ENCODE peak calls at places on chromosomes 11 and 22, in five cellular contexts. K is uterus, H is AG04450, T is A549, M is choroid plexus epithelial cell. F is an unnamed sample.

GRCh38 chr11:118930152-118930712 is 4.5 kb upstream of the BCL9L start:
- DNase-seq in K (peak), H (no peak), T (no peak), M (peak), F (peak)

GRCh38 chr11:56905936-56906335 is 82.8 kb upstream of the OR5AK2 start:
- DNase-seq in K (no peak), H (no peak), T (no peak), M (no peak), F (peak)

GRCh38 chr11:128405693-128406364 is 181.5 kb downstream of the ETS1 start:
- DNase-seq in K (no peak), H (no peak), T (no peak), M (peak), F (no peak)

GRCh38 chr11:28195449-28195848 is 87.3 kb downstream of the METTL15 start:
- DNase-seq in K (no peak), H (no peak), T (no peak), M (no peak), F (no peak)

GRCh38 chr11:40417627-40418026 is 1041.8 kb downstream of the LRRC4C start:
- DNase-seq in K (no peak), H (no peak), T (no peak), M (no peak), F (no peak)

GRCh38 chr22:46031965-46032851 is 55.2 kb upstream of the WNT7B start:
- DNase-seq in K (peak), H (no peak), T (no peak), M (no peak), F (no peak)

GRCh38 chr11:44564653-44565007 is 833 bp upstream of the CD82 start:
- DNase-seq in K (no peak), H (peak), T (peak), M (peak), F (peak)

GRCh38 chr22:41028841-41029240 is 63.6 kb upstream of the EP300 start:
- DNase-seq in K (no peak), H (peak), T (no peak), M (peak), F (peak)

GRCh38 chr22:34113381-34113780 is 193.1 kb upstream of the LARGE1 start:
- DNase-seq in K (no peak), H (no peak), T (no peak), M (no peak), F (no peak)

GRCh38 chr11:73652046-73652730 is 5.8 kb downstream of the PLEKHB1 start:
- DNase-seq in K (no peak), H (no peak), T (no peak), M (no peak), F (no peak)

GRCh38 chr22:45105281-45105700 is 58.4 kb upstream of the NUP50 start:
- DNase-seq in K (no peak), H (peak), T (no peak), M (peak), F (peak)

GRCh38 chr22:50573491-50574382 is 4.5 kb downstream of the CPT1B start:
- DNase-seq in K (no peak), H (no peak), T (no peak), M (no peak), F (no peak)

GRCh38 chr11:57787920-57788716 is 26.5 kb downstream of the CTNND1 start:
- DNase-seq in K (no peak), H (no peak), T (no peak), M (peak), F (peak)

GRCh38 chr11:77139201-77139600 is 11.2 kb downstream of the MYO7A start:
- DNase-seq in K (no peak), H (no peak), T (no peak), M (no peak), F (no peak)

GRCh38 chr11:57340228-57340627 is 2.1 kb downstream of the P2RX3 start:
- DNase-seq in K (no peak), H (no peak), T (no peak), M (peak), F (peak)

GRCh38 chr11:108568183-108568858 is 25.2 kb downstream of the EXPH5 start:
- DNase-seq in K (peak), H (no peak), T (no peak), M (no peak), F (no peak)

GRCh38 chr22:47655930-47656329 is 893.5 kb downstream of the TBC1D22A start:
- DNase-seq in K (no peak), H (no peak), T (no peak), M (no peak), F (no peak)

GRCh38 chr11:8442301-8442700 is 151.7 kb downstream of the STK33 start:
- DNase-seq in K (no peak), H (no peak), T (no peak), M (peak), F (no peak)

GRCh38 chr11:10002221-10002620 is 291.8 kb downstream of the SBF2 start:
- DNase-seq in K (no peak), H (no peak), T (no peak), M (peak), F (no peak)

GRCh38 chr11:75867778-75868374 is 52.9 kb downstream of the UVRAG start:
- DNase-seq in K (no peak), H (peak), T (peak), M (peak), F (peak)

GRCh38 chr22:22565991-22566390 is 6.9 kb upstream of the PRAME start:
- DNase-seq in K (no peak), H (no peak), T (no peak), M (peak), F (peak)

GRCh38 chr11:88827018-88827676 is 238.6 kb downstream of the GRM5 start:
- DNase-seq in K (no peak), H (no peak), T (no peak), M (no peak), F (peak)

GRCh38 chr11:64339754-64340408 is at the start of gene CCDC88B:
- DNase-seq in K (no peak), H (no peak), T (no peak), M (no peak), F (no peak)

GRCh38 chr11:69898123-69898522 is 78.9 kb upstream of the FGF3 start:
- DNase-seq in K (no peak), H (no peak), T (no peak), M (no peak), F (no peak)

GRCh38 chr11:69896250-69896649 is 77.0 kb upstream of the FGF3 start:
- DNase-seq in K (no peak), H (no peak), T (no peak), M (no peak), F (no peak)

GRCh38 chr11:69903206-69903605 is 84.0 kb upstream of the FGF3 start:
- DNase-seq in K (no peak), H (no peak), T (no peak), M (no peak), F (no peak)

GRCh38 chr11:69902337-69902736 is 83.1 kb upstream of the FGF3 start:
- DNase-seq in K (no peak), H (no peak), T (no peak), M (no peak), F (no peak)

GRCh38 chr11:69899957-69900821 is 81.0 kb upstream of the FGF3 start:
- DNase-seq in K (no peak), H (no peak), T (no peak), M (peak), F (no peak)
- TF ChIP-seq CTCF in K (no peak), H (no peak), T (no peak), M (no peak), F (no peak)

GRCh38 chr11:2890466-2891241 is 5.1 kb upstream of the CDKN1C start:
- DNase-seq in K (peak), H (no peak), T (no peak), M (peak), F (peak)
- H3K4me3 ChIP-seq in K (no peak), H (no peak), T (no peak), M (no peak), F (peak)

GRCh38 chr22:19631899-19632670 is 82.2 kb upstream of the SEPTIN5 start:
- DNase-seq in K (no peak), H (peak), T (peak), M (peak), F (peak)
- TF ChIP-seq CTCF in K (no peak), H (peak), T (peak), M (peak), F (peak)

DNA sequence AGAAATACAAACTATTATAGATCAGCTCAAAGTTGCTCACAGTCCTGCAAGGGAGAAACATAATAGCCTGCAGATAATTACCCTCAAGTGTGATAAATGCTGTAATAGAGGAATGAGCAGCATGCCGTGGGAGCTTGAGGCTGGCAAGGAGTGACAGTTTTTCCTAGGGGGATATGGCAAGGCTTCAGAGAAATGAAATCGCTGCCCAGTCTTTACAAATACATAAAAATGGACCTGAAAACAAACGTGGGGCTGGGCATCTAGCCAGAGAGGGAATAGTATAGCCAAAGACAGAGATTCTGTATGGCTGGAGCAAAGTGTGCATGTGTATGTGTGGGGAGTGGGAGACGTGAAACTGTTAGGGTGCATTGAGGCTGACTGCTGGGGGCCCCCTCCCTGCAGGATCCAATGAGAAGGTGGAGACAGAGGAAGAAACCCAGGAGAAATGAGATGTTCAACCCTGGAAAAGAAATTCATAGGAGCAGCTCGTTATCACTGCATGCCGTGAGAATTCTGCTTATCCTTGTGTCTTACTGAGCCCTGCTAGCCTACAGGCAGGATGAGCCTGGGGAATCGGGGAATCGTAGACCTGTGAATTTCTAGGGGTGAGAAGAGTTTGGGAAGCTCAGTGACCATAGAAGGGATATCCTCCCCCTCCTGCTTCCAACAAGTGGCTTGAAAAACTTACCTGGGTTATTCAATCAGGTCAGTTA is 167.0 kb downstream of the LDLRAD3 start:
- DNase-seq in K (no peak), H (no peak), T (no peak), M (no peak), F (no peak)
- H3K4me3 ChIP-seq in K (no peak), H (no peak), T (no peak), M (no peak), F (no peak)

GRCh38 chr11:17408026-17408425 is 19.6 kb upstream of the KCNJ11 start:
- DNase-seq in K (no peak), H (no peak), T (no peak), M (no peak), F (no peak)
- TF ChIP-seq CTCF in K (no peak), H (no peak), T (no peak), M (no peak), F (no peak)

GRCh38 chr22:38631724-38632123 is 24.5 kb downstream of the FAM227A start:
- DNase-seq in K (no peak), H (no peak), T (no peak), M (no peak), F (no peak)
- H3K4me3 ChIP-seq in K (no peak), H (no peak), T (no peak), M (no peak), F (no peak)

DNA sequence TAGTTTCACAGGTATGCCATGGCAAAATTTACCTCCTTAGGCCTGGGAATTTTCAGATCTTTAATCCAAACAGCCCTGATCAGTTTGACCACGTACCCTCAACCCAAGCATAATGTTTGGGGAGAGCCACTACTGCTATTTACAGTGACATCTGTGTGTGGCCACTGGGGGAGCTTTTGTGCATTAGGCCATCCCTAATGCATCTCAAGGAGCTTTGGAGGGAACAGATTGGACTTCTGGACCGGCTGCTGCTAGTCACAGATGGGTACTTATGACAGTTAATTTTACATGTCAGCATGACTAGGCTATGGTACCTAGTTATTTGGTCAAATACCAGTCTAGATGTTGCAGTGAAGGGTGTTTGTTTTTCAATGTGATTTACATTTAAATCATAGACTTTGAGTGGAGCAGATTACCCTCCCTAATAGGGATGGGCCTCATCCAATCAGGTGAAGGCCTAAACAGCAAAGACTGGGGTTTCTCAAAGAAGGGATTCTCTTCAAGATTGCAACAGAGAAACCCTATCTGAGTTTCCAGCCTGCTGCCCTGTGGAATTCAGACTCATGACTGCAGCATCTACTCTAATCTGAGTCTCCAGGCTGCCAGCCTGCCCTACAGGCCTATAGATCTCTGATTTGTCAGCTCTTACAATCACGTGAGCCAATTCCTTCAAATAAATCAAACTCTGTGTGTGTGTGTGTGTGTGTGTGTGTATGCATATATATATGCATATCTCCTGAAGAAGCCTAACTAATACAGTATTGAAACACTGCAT is 37.9 kb upstream of the GALNT18 start:
- DNase-seq in K (no peak), H (no peak), T (peak), M (no peak), F (no peak)
- TF ChIP-seq CTCF in K (no peak), H (no peak), T (peak), M (peak), F (peak)

DNA sequence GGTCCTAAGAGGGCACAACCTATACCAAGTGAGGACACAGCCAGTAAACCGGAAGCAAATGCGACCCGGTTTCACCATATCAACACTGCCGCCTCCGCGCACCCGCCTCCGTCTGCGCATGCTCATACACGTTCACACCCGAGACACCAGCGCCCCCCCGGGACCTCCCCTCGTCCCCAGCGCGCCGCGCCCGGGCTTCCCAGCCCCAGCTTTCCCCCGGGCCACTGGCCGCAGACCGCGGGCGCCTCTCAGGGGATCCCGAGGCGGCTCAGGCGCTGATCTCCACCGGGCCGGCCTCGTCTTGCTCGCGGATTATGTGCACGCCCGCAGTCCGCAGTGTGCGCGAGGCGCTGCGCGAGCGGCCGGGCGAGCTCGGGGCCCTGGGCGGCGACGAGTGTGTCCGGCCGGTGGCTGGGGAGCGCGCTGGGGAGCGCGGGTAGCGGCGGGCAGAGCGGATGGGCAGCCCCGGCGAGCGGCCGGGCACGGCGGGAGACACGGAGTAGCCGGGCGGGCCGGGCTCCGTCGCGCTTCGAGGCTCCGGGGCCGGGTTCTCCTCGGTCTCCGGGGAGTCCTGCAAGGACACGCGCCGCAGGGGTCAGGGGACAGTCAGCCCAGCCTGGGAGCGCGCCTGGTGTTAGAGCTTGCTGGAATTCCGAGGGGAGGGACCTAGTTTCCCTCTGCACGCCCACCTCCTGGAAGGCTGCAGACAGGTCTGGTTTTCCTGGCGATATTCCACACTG is 2.0 kb downstream of the HEPN1 start:
- DNase-seq in K (peak), H (no peak), T (peak), M (peak), F (peak)
- H3K4me3 ChIP-seq in K (peak), H (peak), T (peak), M (peak), F (peak)

DNA sequence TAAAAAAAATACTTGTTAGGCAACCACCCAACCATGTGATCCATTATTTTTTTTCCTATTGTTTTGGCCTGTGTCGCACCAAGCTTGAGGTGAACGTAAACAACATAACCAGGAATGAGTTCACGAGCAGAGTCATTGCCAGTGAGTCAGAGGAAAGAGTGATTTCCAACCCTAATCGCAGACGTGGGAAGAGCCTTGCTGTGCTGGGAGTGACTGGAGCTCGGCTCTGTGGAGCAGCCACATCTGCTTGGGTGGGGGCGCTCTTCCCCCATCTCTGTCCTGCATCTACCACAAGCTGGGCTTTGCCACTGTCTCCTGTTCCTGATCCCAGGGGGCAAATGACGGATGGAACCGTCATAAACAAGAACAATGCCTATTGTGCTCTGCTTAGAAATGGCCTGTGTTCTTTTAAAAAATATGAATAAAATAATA is 210.0 kb downstream of the KIRREL3 start:
- DNase-seq in K (no peak), H (peak), T (no peak), M (peak), F (peak)
- TF ChIP-seq CTCF in K (no peak), H (peak), T (peak), M (no peak), F (no peak)

F was measured in epithelial cell of esophagus.